ENCODE peak calls at places on chromosomes 11 and 22, in seven cellular contexts. One of them, this sample, is unnamed.

GRCh38 chr22:44133901-44134511 is 46.7 kb upstream of the PARVG start:
- DNase-seq in A549: no peak
- DNase-seq in upper lobe of right lung: peak; percentile 57
- DNase-seq in HCT116: no peak
- DNase-seq in MM.1S: no peak
- DNase-seq in tibial artery: no peak
- DNase-seq in mucosa of descending colon: no peak
- DNase-seq in this sample: no peak

GRCh38 chr11:33475999-33476398 is 218.8 kb downstream of the HIPK3 start:
- DNase-seq in upper lobe of right lung: no peak
- DNase-seq in tibial artery: no peak
- DNase-seq in MM.1S: peak; percentile 19
- DNase-seq in mucosa of descending colon: no peak
- DNase-seq in HCT116: no peak
- DNase-seq in A549: no peak
- DNase-seq in this sample: peak; percentile 56

GRCh38 chr11:1323779-1324178 is 14.3 kb upstream of the TOLLIP start:
- DNase-seq in HCT116: no peak
- DNase-seq in MM.1S: peak; percentile 83
- DNase-seq in A549: no peak
- DNase-seq in mucosa of descending colon: no peak
- DNase-seq in upper lobe of right lung: no peak
- DNase-seq in tibial artery: no peak
- DNase-seq in this sample: no peak

GRCh38 chr11:12702999-12703453 is 28.8 kb downstream of the TEAD1 start:
- DNase-seq in mucosa of descending colon: no peak
- DNase-seq in tibial artery: no peak
- DNase-seq in HCT116: no peak
- DNase-seq in upper lobe of right lung: no peak
- DNase-seq in A549: no peak
- DNase-seq in MM.1S: no peak
- DNase-seq in this sample: no peak

GRCh38 chr22:44862981-44863860 is 110.8 kb downstream of the ARHGAP8 start:
- DNase-seq in MM.1S: no peak
- DNase-seq in HCT116: peak; percentile 16
- DNase-seq in A549: no peak
- DNase-seq in upper lobe of right lung: no peak
- DNase-seq in mucosa of descending colon: no peak
- DNase-seq in tibial artery: no peak
- DNase-seq in this sample: no peak

GRCh38 chr11:118076754-118077281 is at the start of gene TMPRSS4:
- DNase-seq in mucosa of descending colon: peak; percentile 88
- DNase-seq in tibial artery: no peak
- DNase-seq in HCT116: peak; percentile 61
- DNase-seq in A549: no peak
- DNase-seq in MM.1S: no peak
- DNase-seq in upper lobe of right lung: no peak
- DNase-seq in this sample: no peak

GRCh38 chr11:76380161-76380976 is 563 bp downstream of the THAP12 start:
- DNase-seq in HCT116: no peak
- DNase-seq in mucosa of descending colon: peak; percentile 73
- DNase-seq in MM.1S: peak; percentile 40
- DNase-seq in tibial artery: peak; percentile 67
- DNase-seq in A549: peak; percentile 23
- DNase-seq in upper lobe of right lung: peak; percentile 78
- DNase-seq in this sample: peak; percentile 51

GRCh38 chr22:48104102-48104738 is 1341.8 kb downstream of the TBC1D22A start:
- DNase-seq in A549: no peak
- DNase-seq in mucosa of descending colon: no peak
- DNase-seq in upper lobe of right lung: no peak
- DNase-seq in HCT116: no peak
- DNase-seq in MM.1S: no peak
- DNase-seq in tibial artery: no peak
- DNase-seq in this sample: no peak

GRCh38 chr22:18985761-18986160 is 49.7 kb upstream of the PRODH start:
- DNase-seq in tibial artery: no peak
- DNase-seq in mucosa of descending colon: no peak
- DNase-seq in MM.1S: no peak
- DNase-seq in upper lobe of right lung: no peak
- DNase-seq in HCT116: no peak
- DNase-seq in A549: no peak
- DNase-seq in this sample: no peak

GRCh38 chr11:121931748-121932352 is 184.2 kb downstream of the BLID start:
- DNase-seq in A549: no peak
- DNase-seq in tibial artery: no peak
- DNase-seq in upper lobe of right lung: no peak
- DNase-seq in HCT116: no peak
- DNase-seq in MM.1S: no peak
- DNase-seq in mucosa of descending colon: no peak
- DNase-seq in this sample: peak; percentile 79

GRCh38 chr11:92440701-92441338 is 216.2 kb downstream of the FAT3 start:
- DNase-seq in mucosa of descending colon: no peak
- DNase-seq in HCT116: no peak
- DNase-seq in MM.1S: no peak
- DNase-seq in A549: no peak
- DNase-seq in tibial artery: no peak
- DNase-seq in upper lobe of right lung: no peak
- DNase-seq in this sample: no peak

GRCh38 chr22:37726240-37726887 is 29.5 kb downstream of the TRIOBP start:
- DNase-seq in A549: no peak
- DNase-seq in MM.1S: no peak
- DNase-seq in mucosa of descending colon: no peak
- DNase-seq in HCT116: no peak
- DNase-seq in upper lobe of right lung: no peak
- DNase-seq in tibial artery: no peak
- DNase-seq in this sample: no peak

GRCh38 chr11:72971211-72971610 is 157.0 kb downstream of the ATG16L2 start:
- DNase-seq in tibial artery: no peak
- DNase-seq in mucosa of descending colon: no peak
- DNase-seq in A549: no peak
- DNase-seq in MM.1S: no peak
- DNase-seq in HCT116: no peak
- DNase-seq in upper lobe of right lung: no peak
- DNase-seq in this sample: no peak

GRCh38 chr11:85182437-85183109 is 444.6 kb downstream of the DLG2 start:
- DNase-seq in A549: peak; percentile 6
- DNase-seq in HCT116: peak; percentile 69
- DNase-seq in MM.1S: peak; percentile 46
- DNase-seq in upper lobe of right lung: no peak
- DNase-seq in tibial artery: no peak
- DNase-seq in mucosa of descending colon: no peak
- DNase-seq in this sample: no peak

GRCh38 chr22:30890689-30891442 is 77.7 kb downstream of the MORC2 start:
- DNase-seq in tibial artery: peak; percentile 66
- DNase-seq in MM.1S: peak; percentile 12
- DNase-seq in upper lobe of right lung: peak; percentile 66
- DNase-seq in A549: peak; percentile 30
- DNase-seq in HCT116: peak; percentile 10
- DNase-seq in mucosa of descending colon: peak; percentile 50
- DNase-seq in this sample: peak; percentile 51

GRCh38 chr11:35214792-35215193 is 75.8 kb downstream of the CD44 start:
- DNase-seq in mucosa of descending colon: no peak
- DNase-seq in MM.1S: no peak
- DNase-seq in HCT116: peak; percentile 74
- DNase-seq in tibial artery: no peak
- DNase-seq in A549: no peak
- DNase-seq in upper lobe of right lung: no peak
- DNase-seq in this sample: peak; percentile 92

GRCh38 chr22:34966980-34967379 is 99.0 kb upstream of the ISX start:
- DNase-seq in MM.1S: no peak
- DNase-seq in A549: peak; percentile 1
- DNase-seq in upper lobe of right lung: no peak
- DNase-seq in mucosa of descending colon: no peak
- DNase-seq in HCT116: no peak
- DNase-seq in tibial artery: no peak
- DNase-seq in this sample: no peak

GRCh38 chr11:93903989-93904388 is 53.6 kb upstream of the VSTM5 start:
- DNase-seq in MM.1S: no peak
- DNase-seq in mucosa of descending colon: no peak
- DNase-seq in upper lobe of right lung: no peak
- DNase-seq in A549: no peak
- DNase-seq in tibial artery: no peak
- DNase-seq in HCT116: no peak
- DNase-seq in this sample: no peak

GRCh38 chr11:121494355-121495099 is 41.8 kb upstream of the SORL1-AS1 start:
- DNase-seq in tibial artery: no peak
- DNase-seq in MM.1S: peak; percentile 66
- DNase-seq in A549: no peak
- DNase-seq in HCT116: no peak
- DNase-seq in mucosa of descending colon: no peak
- DNase-seq in upper lobe of right lung: no peak
- DNase-seq in this sample: no peak

DNA sequence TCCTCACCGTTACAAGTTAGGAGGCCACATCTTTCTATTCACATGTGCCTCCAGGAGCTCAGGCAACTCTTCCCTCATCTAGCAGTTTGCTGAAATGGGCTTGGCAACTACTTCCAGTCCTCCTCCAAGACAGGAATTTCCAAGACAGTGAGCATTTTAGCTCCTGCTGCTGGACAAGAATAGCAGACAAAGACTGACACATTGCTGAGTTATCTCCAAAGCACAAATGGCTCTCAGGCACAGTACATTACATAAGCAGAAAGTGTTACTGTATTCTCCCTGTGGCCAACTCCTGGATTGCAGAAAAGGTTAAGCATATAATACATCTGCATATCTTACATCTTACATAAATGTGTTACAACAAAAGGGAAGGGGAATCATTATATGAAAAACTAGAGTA is 83.2 kb upstream of the POU2AF2 start:
- DNase-seq in mucosa of descending colon: no peak
- DNase-seq in HCT116: no peak
- DNase-seq in tibial artery: no peak
- DNase-seq in MM.1S: no peak
- DNase-seq in upper lobe of right lung: no peak
- DNase-seq in A549: no peak
- DNase-seq in this sample: peak; percentile 53
- TF ChIP-seq CTCF in mucosa of descending colon: no peak
- TF ChIP-seq CTCF in HCT116: no peak
- TF ChIP-seq CTCF in tibial artery: no peak
- TF ChIP-seq CTCF in MM.1S: no peak
- TF ChIP-seq CTCF in upper lobe of right lung: no peak
- TF ChIP-seq CTCF in A549: no peak
- TF ChIP-seq CTCF in this sample: no peak

DNA sequence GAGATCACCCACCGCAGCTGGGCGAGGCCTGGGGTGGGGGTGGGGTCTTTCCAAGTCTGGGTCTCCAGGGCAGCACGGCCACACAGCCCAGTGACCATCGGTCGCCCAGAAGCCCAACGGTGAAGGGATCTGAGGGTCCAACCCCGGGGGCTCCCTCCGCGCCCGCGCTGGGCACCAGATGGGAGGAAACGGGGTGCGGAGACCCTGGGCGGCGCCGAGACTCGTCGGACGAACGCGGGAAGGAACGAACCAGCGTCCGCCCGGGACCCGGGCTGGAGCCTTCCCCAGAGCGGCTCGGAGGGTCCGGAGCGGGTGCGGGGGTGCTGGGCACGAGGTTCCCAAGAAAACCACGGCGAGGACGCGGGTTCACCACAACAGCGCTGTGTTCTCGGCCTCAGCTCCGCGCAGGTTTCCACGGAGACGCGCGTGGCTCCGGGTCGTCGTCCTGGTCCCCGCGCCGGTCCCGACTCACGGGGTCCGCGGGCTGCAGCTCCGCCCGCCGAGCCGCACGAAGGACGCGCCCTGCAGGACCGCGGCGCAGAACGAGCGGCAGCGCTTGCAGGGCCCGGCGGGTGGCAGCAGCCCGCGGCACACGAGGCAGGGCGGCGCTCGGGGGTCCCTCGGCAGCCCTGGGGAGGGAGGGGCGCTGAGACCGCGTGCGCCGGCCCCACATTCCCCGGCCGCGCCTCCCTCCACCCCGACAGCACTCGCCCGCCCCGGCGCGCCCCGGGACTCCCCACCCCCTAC is 2.3 kb upstream of the IL17REL start:
- DNase-seq in HCT116: no peak
- DNase-seq in A549: no peak
- DNase-seq in MM.1S: no peak
- DNase-seq in upper lobe of right lung: peak; percentile 62
- DNase-seq in tibial artery: no peak
- DNase-seq in mucosa of descending colon: no peak
- DNase-seq in this sample: no peak
- H3K4me3 ChIP-seq in HCT116: no peak overlapping the region
- H3K4me3 ChIP-seq in A549: no peak overlapping the region
- H3K4me3 ChIP-seq in MM.1S: no peak overlapping the region
- H3K4me3 ChIP-seq in upper lobe of right lung: no peak overlapping the region
- H3K4me3 ChIP-seq in tibial artery: no peak overlapping the region
- H3K4me3 ChIP-seq in mucosa of descending colon: no peak overlapping the region
- H3K4me3 ChIP-seq in this sample: no peak overlapping the region

GRCh38 chr11:130405428-130405827 is 23.0 kb downstream of the ADAMTS8 start:
- DNase-seq in MM.1S: no peak
- DNase-seq in upper lobe of right lung: no peak
- DNase-seq in A549: no peak
- DNase-seq in mucosa of descending colon: no peak
- DNase-seq in HCT116: no peak
- DNase-seq in tibial artery: no peak
- DNase-seq in this sample: no peak

GRCh38 chr11:130408401-130408890 is 20.0 kb downstream of the ADAMTS8 start:
- DNase-seq in HCT116: no peak
- DNase-seq in A549: no peak
- DNase-seq in mucosa of descending colon: no peak
- DNase-seq in upper lobe of right lung: no peak
- DNase-seq in MM.1S: no peak
- DNase-seq in tibial artery: no peak
- DNase-seq in this sample: no peak

GRCh38 chr11:130408901-130409300 is 19.5 kb downstream of the ADAMTS8 start:
- DNase-seq in upper lobe of right lung: no peak
- DNase-seq in A549: no peak
- DNase-seq in MM.1S: no peak
- DNase-seq in tibial artery: no peak
- DNase-seq in mucosa of descending colon: no peak
- DNase-seq in HCT116: no peak
- DNase-seq in this sample: no peak

GRCh38 chr11:130409618-130410388 is 18.6 kb downstream of the ADAMTS8 start:
- DNase-seq in A549: no peak
- DNase-seq in mucosa of descending colon: no peak
- DNase-seq in HCT116: no peak
- DNase-seq in upper lobe of right lung: no peak
- DNase-seq in tibial artery: no peak
- DNase-seq in MM.1S: no peak
- DNase-seq in this sample: no peak

DNA sequence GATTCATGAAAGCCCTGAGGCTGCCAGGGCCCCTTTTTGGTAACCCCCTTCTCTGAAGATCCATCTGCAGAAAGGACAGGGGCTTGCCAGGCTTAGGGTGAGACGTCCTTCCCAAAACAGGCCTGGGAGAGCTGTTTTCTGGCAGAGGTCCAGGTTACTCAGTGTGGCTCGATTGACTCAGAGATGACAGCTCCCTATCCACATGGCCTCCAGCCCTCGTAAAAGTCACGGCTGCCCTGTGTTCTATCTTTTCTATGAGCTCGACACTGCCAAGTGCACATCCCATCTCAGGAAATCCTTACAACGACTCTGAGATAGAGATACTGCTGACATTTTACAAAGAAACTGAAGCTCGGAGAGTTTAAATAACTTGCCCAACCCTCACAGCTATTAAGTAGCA is 20.4 kb downstream of the ADAMTS8 start:
- DNase-seq in MM.1S: no peak
- DNase-seq in A549: no peak
- DNase-seq in HCT116: peak; percentile 21
- DNase-seq in mucosa of descending colon: no peak
- DNase-seq in tibial artery: peak; percentile 78
- DNase-seq in upper lobe of right lung: no peak
- DNase-seq in this sample: peak; percentile 96
- TF ChIP-seq CTCF in MM.1S: no peak
- TF ChIP-seq CTCF in A549: no peak
- TF ChIP-seq CTCF in HCT116: no peak
- TF ChIP-seq CTCF in mucosa of descending colon: no peak
- TF ChIP-seq CTCF in tibial artery: no peak
- TF ChIP-seq CTCF in upper lobe of right lung: no peak
- TF ChIP-seq CTCF in this sample: no peak

GRCh38 chr11:2380807-2381350 is 3.8 kb downstream of the CD81 start:
- DNase-seq in mucosa of descending colon: peak; percentile 83
- DNase-seq in upper lobe of right lung: peak; percentile 93
- DNase-seq in A549: no peak
- DNase-seq in MM.1S: no peak
- DNase-seq in tibial artery: peak; percentile 89
- DNase-seq in HCT116: no peak
- DNase-seq in this sample: no peak
- H3K4me3 ChIP-seq in mucosa of descending colon: no peak overlapping the region
- H3K4me3 ChIP-seq in upper lobe of right lung: peak overlapping the region; percentile 99
- H3K4me3 ChIP-seq in A549: no peak overlapping the region
- H3K4me3 ChIP-seq in MM.1S: no peak overlapping the region
- H3K4me3 ChIP-seq in tibial artery: no peak overlapping the region
- H3K4me3 ChIP-seq in HCT116: no peak overlapping the region
- H3K4me3 ChIP-seq in this sample: peak overlapping the region; percentile 4